ENCODE peak calls at places on chromosomes 12 and 14, in five cellular contexts. One of them, this sample, is unnamed.

GRCh38 chr14:22434901-22435565 is 154.0 kb downstream of the DAD1 start:
- DNase-seq in ascending aorta: no peak
- DNase-seq in right lobe of liver: no peak
- DNase-seq in progenitor cell of endocrine pancreas: no peak
- DNase-seq in mammary epithelial cell: no peak
- DNase-seq in this sample: no peak

GRCh38 chr12:50196537-50196936 is 29.4 kb upstream of the CERS5 start:
- DNase-seq in ascending aorta: no peak
- DNase-seq in mammary epithelial cell: no peak
- DNase-seq in right lobe of liver: no peak
- DNase-seq in progenitor cell of endocrine pancreas: no peak
- DNase-seq in this sample: no peak

GRCh38 chr12:22518067-22518719 is 26.1 kb downstream of the C2CD5 start:
- DNase-seq in ascending aorta: no peak
- DNase-seq in right lobe of liver: peak; percentile 68
- DNase-seq in progenitor cell of endocrine pancreas: no peak
- DNase-seq in mammary epithelial cell: peak; percentile 78
- DNase-seq in this sample: no peak

GRCh38 chr14:21382886-21383847 is 652 bp downstream of the SUPT16H start:
- DNase-seq in mammary epithelial cell: peak; percentile 55
- DNase-seq in ascending aorta: no peak
- DNase-seq in right lobe of liver: peak; percentile 62
- DNase-seq in progenitor cell of endocrine pancreas: peak; percentile 15
- DNase-seq in this sample: peak; percentile 62

GRCh38 chr12:58548801-58549200 is 371.5 kb downstream of the LRIG3 start:
- DNase-seq in ascending aorta: no peak
- DNase-seq in right lobe of liver: no peak
- DNase-seq in progenitor cell of endocrine pancreas: no peak
- DNase-seq in mammary epithelial cell: no peak
- DNase-seq in this sample: no peak

GRCh38 chr14:92473261-92473946 is 40.2 kb upstream of the RIN3 start:
- DNase-seq in mammary epithelial cell: no peak
- DNase-seq in ascending aorta: no peak
- DNase-seq in progenitor cell of endocrine pancreas: no peak
- DNase-seq in right lobe of liver: no peak
- DNase-seq in this sample: peak; percentile 15

GRCh38 chr12:120698677-120699076 is 11.6 kb upstream of the UNC119B start:
- DNase-seq in mammary epithelial cell: no peak
- DNase-seq in ascending aorta: no peak
- DNase-seq in progenitor cell of endocrine pancreas: no peak
- DNase-seq in right lobe of liver: no peak
- DNase-seq in this sample: no peak

GRCh38 chr12:58465418-58465817 is 454.9 kb downstream of the LRIG3 start:
- DNase-seq in progenitor cell of endocrine pancreas: no peak
- DNase-seq in mammary epithelial cell: no peak
- DNase-seq in ascending aorta: no peak
- DNase-seq in right lobe of liver: no peak
- DNase-seq in this sample: no peak

GRCh38 chr12:33486058-33486457 is 46.4 kb upstream of the SYT10 start:
- DNase-seq in ascending aorta: no peak
- DNase-seq in progenitor cell of endocrine pancreas: no peak
- DNase-seq in mammary epithelial cell: peak; percentile 42
- DNase-seq in right lobe of liver: no peak
- DNase-seq in this sample: no peak

GRCh38 chr14:32572867-32573149 is 243.7 kb downstream of the AKAP6 start:
- DNase-seq in mammary epithelial cell: no peak
- DNase-seq in ascending aorta: no peak
- DNase-seq in progenitor cell of endocrine pancreas: no peak
- DNase-seq in right lobe of liver: no peak
- DNase-seq in this sample: no peak

GRCh38 chr12:68119724-68120211 is 39.8 kb downstream of the IFNG start:
- DNase-seq in progenitor cell of endocrine pancreas: no peak
- DNase-seq in right lobe of liver: no peak
- DNase-seq in mammary epithelial cell: peak; percentile 52
- DNase-seq in ascending aorta: no peak
- DNase-seq in this sample: no peak

GRCh38 chr12:89244536-89244935 is 107.8 kb downstream of the DUSP6 start:
- DNase-seq in progenitor cell of endocrine pancreas: no peak
- DNase-seq in ascending aorta: no peak
- DNase-seq in right lobe of liver: no peak
- DNase-seq in mammary epithelial cell: no peak
- DNase-seq in this sample: no peak

GRCh38 chr12:46472893-46473633 is 100.5 kb upstream of the SLC38A2 start:
- DNase-seq in ascending aorta: no peak
- DNase-seq in right lobe of liver: no peak
- DNase-seq in progenitor cell of endocrine pancreas: no peak
- DNase-seq in mammary epithelial cell: no peak
- DNase-seq in this sample: no peak

GRCh38 chr14:58245562-58245961 is 919 bp downstream of the PSMA3 start:
- DNase-seq in right lobe of liver: no peak
- DNase-seq in progenitor cell of endocrine pancreas: no peak
- DNase-seq in mammary epithelial cell: no peak
- DNase-seq in ascending aorta: no peak
- DNase-seq in this sample: no peak

GRCh38 chr14:79781882-79782281 is 429.4 kb downstream of the DIO2 start:
- DNase-seq in mammary epithelial cell: no peak
- DNase-seq in right lobe of liver: no peak
- DNase-seq in progenitor cell of endocrine pancreas: no peak
- DNase-seq in ascending aorta: no peak
- DNase-seq in this sample: no peak

GRCh38 chr14:60514378-60515243 is 5.7 kb downstream of the SIX6 start:
- DNase-seq in right lobe of liver: no peak
- DNase-seq in progenitor cell of endocrine pancreas: peak; percentile 61
- DNase-seq in ascending aorta: no peak
- DNase-seq in mammary epithelial cell: no peak
- DNase-seq in this sample: peak; percentile 47

GRCh38 chr12:126191037-126191891 is 1126.0 kb downstream of the AACS start:
- DNase-seq in ascending aorta: no peak
- DNase-seq in progenitor cell of endocrine pancreas: peak; percentile 19
- DNase-seq in mammary epithelial cell: no peak
- DNase-seq in right lobe of liver: no peak
- DNase-seq in this sample: no peak

GRCh38 chr12:28776913-28777312 is 372.2 kb upstream of the FAR2 start:
- DNase-seq in ascending aorta: no peak
- DNase-seq in mammary epithelial cell: no peak
- DNase-seq in progenitor cell of endocrine pancreas: no peak
- DNase-seq in right lobe of liver: no peak
- DNase-seq in this sample: no peak

GRCh38 chr12:52307836-52308806 is 13.1 kb downstream of the KRT83 start:
- DNase-seq in right lobe of liver: no peak
- DNase-seq in ascending aorta: no peak
- DNase-seq in progenitor cell of endocrine pancreas: peak; percentile 39
- DNase-seq in mammary epithelial cell: peak; percentile 50
- DNase-seq in this sample: peak; percentile 67

GRCh38 chr14:35944847-35945246 is 118.7 kb downstream of the BRMS1L start:
- DNase-seq in ascending aorta: no peak
- DNase-seq in mammary epithelial cell: peak; percentile 6
- DNase-seq in right lobe of liver: no peak
- DNase-seq in progenitor cell of endocrine pancreas: no peak
- DNase-seq in this sample: no peak

GRCh38 chr12:45435945-45436710 is 220.2 kb downstream of the ANO6 start:
- DNase-seq in right lobe of liver: no peak
- DNase-seq in ascending aorta: no peak
- DNase-seq in progenitor cell of endocrine pancreas: no peak
- DNase-seq in mammary epithelial cell: peak; percentile 22
- DNase-seq in this sample: no peak

GRCh38 chr12:8860165-8860961 is 37.9 kb downstream of the A2ML1 start:
- DNase-seq in ascending aorta: no peak
- DNase-seq in mammary epithelial cell: peak; percentile 50
- DNase-seq in right lobe of liver: no peak
- DNase-seq in progenitor cell of endocrine pancreas: no peak
- DNase-seq in this sample: peak; percentile 77

GRCh38 chr12:106329231-106329985 is 26.9 kb downstream of the TCP11L2 start:
- DNase-seq in mammary epithelial cell: no peak
- DNase-seq in ascending aorta: no peak
- DNase-seq in right lobe of liver: no peak
- DNase-seq in progenitor cell of endocrine pancreas: no peak
- DNase-seq in this sample: no peak

GRCh38 chr12:47854531-47854930 is 34.8 kb upstream of the HDAC7 start:
- DNase-seq in mammary epithelial cell: no peak
- DNase-seq in progenitor cell of endocrine pancreas: no peak
- DNase-seq in right lobe of liver: no peak
- DNase-seq in ascending aorta: no peak
- DNase-seq in this sample: no peak

GRCh38 chr12:49703647-49704137 is 3.5 kb downstream of the FMNL3 start:
- DNase-seq in progenitor cell of endocrine pancreas: no peak
- DNase-seq in mammary epithelial cell: peak; percentile 71
- DNase-seq in right lobe of liver: no peak
- DNase-seq in ascending aorta: no peak
- DNase-seq in this sample: no peak

GRCh38 chr12:46005151-46005797 is 14.9 kb upstream of the SCAF11 start:
- DNase-seq in progenitor cell of endocrine pancreas: no peak
- DNase-seq in ascending aorta: no peak
- DNase-seq in right lobe of liver: no peak
- DNase-seq in mammary epithelial cell: no peak
- DNase-seq in this sample: no peak

GRCh38 chr12:102232446-102232845 is 34.8 kb upstream of the PMCH start:
- DNase-seq in progenitor cell of endocrine pancreas: no peak
- DNase-seq in ascending aorta: no peak
- DNase-seq in mammary epithelial cell: no peak
- DNase-seq in right lobe of liver: no peak
- DNase-seq in this sample: no peak

GRCh38 chr14:37594916-37595808 is at the start of the genes FOXA1 and TTC6:
- DNase-seq in mammary epithelial cell: peak; percentile 51
- DNase-seq in ascending aorta: no peak
- DNase-seq in right lobe of liver: peak; percentile 87
- DNase-seq in progenitor cell of endocrine pancreas: peak; percentile 78
- DNase-seq in this sample: peak; percentile 30

GRCh38 chr14:60058087-60058486 is 33.6 kb upstream of the PCNX4 start:
- DNase-seq in progenitor cell of endocrine pancreas: no peak
- DNase-seq in right lobe of liver: no peak
- DNase-seq in mammary epithelial cell: no peak
- DNase-seq in ascending aorta: no peak
- DNase-seq in this sample: no peak

GRCh38 chr14:41034969-41035368 is 571.7 kb upstream of the LRFN5 start:
- DNase-seq in mammary epithelial cell: no peak
- DNase-seq in progenitor cell of endocrine pancreas: no peak
- DNase-seq in ascending aorta: no peak
- DNase-seq in right lobe of liver: no peak
- DNase-seq in this sample: no peak

GRCh38 chr14:56570295-56570694 is 9.3 kb upstream of the TMEM260 start:
- DNase-seq in progenitor cell of endocrine pancreas: no peak
- DNase-seq in ascending aorta: no peak
- DNase-seq in mammary epithelial cell: no peak
- DNase-seq in right lobe of liver: no peak
- DNase-seq in this sample: no peak

GRCh38 chr14:74917646-74918081 is 5.4 kb downstream of the RPS6KL1 start:
- DNase-seq in mammary epithelial cell: no peak
- DNase-seq in progenitor cell of endocrine pancreas: no peak
- DNase-seq in right lobe of liver: no peak
- DNase-seq in ascending aorta: no peak
- DNase-seq in this sample: peak; percentile 87

GRCh38 chr12:117352260-117352659 is 9.2 kb downstream of the NOS1 start:
- DNase-seq in progenitor cell of endocrine pancreas: no peak
- DNase-seq in mammary epithelial cell: no peak
- DNase-seq in right lobe of liver: no peak
- DNase-seq in ascending aorta: no peak
- DNase-seq in this sample: no peak

GRCh38 chr14:105311838-105312237 is 2.7 kb upstream of the PACS2 start:
- DNase-seq in mammary epithelial cell: no peak
- DNase-seq in right lobe of liver: no peak
- DNase-seq in ascending aorta: no peak
- DNase-seq in progenitor cell of endocrine pancreas: no peak
- DNase-seq in this sample: no peak

GRCh38 chr12:42119085-42119633 is 25.5 kb downstream of the GXYLT1 start:
- DNase-seq in ascending aorta: no peak
- DNase-seq in right lobe of liver: no peak
- DNase-seq in mammary epithelial cell: no peak
- DNase-seq in progenitor cell of endocrine pancreas: no peak
- DNase-seq in this sample: no peak

GRCh38 chr12:67080637-67081036 is 188.5 kb upstream of the CAND1 start:
- DNase-seq in mammary epithelial cell: no peak
- DNase-seq in right lobe of liver: no peak
- DNase-seq in progenitor cell of endocrine pancreas: no peak
- DNase-seq in ascending aorta: no peak
- DNase-seq in this sample: no peak

GRCh38 chr14:72714094-72714493 is 179.8 kb downstream of the DPF3 start:
- DNase-seq in mammary epithelial cell: no peak
- DNase-seq in right lobe of liver: no peak
- DNase-seq in ascending aorta: no peak
- DNase-seq in progenitor cell of endocrine pancreas: no peak
- DNase-seq in this sample: no peak

DNA sequence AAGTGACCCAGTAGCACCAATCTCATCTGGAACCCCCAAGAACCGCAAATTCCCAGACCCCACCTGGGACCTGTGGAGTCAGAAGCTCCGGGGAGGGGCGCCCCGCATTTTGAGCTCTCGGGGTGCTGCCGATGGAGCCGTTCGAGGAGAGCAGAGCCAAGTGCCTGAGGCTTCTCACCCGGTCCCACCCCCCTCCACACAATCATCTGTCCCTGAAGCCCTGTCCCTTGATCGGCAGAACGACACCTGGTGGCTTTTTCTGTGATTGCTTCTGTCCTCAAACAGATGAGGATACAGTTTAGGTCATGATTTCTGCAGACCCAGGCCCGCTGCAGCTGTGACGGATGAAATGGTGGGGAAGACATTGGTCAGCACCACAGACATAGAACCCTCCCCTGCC is 74.7 kb downstream of the NOC4L start:
- DNase-seq in progenitor cell of endocrine pancreas: no peak
- DNase-seq in ascending aorta: no peak
- DNase-seq in mammary epithelial cell: no peak
- DNase-seq in right lobe of liver: no peak
- DNase-seq in this sample: no peak
- TF ChIP-seq CTCF in progenitor cell of endocrine pancreas: peak; percentile 53
- TF ChIP-seq CTCF in ascending aorta: peak; percentile 25
- TF ChIP-seq CTCF in mammary epithelial cell: no peak
- TF ChIP-seq CTCF in right lobe of liver: peak; percentile 29
- TF ChIP-seq CTCF in this sample: no peak

GRCh38 chr12:6863033-6863432 is 4.3 kb upstream of the TPI1 start:
- DNase-seq in progenitor cell of endocrine pancreas: no peak
- DNase-seq in ascending aorta: no peak
- DNase-seq in right lobe of liver: no peak
- DNase-seq in mammary epithelial cell: no peak
- DNase-seq in this sample: no peak
- TF ChIP-seq CTCF in progenitor cell of endocrine pancreas: no peak
- TF ChIP-seq CTCF in ascending aorta: no peak
- TF ChIP-seq CTCF in right lobe of liver: no peak
- TF ChIP-seq CTCF in mammary epithelial cell: no peak
- TF ChIP-seq CTCF in this sample: no peak

GRCh38 chr12:51238510-51239334 is at the start of gene DAZAP2:
- DNase-seq in ascending aorta: peak; percentile 85
- DNase-seq in progenitor cell of endocrine pancreas: peak; percentile 93
- DNase-seq in right lobe of liver: peak; percentile 99
- DNase-seq in mammary epithelial cell: peak; percentile 93
- DNase-seq in this sample: peak; percentile 98
- TF ChIP-seq CTCF in ascending aorta: no peak
- TF ChIP-seq CTCF in progenitor cell of endocrine pancreas: peak; percentile 29
- TF ChIP-seq CTCF in right lobe of liver: peak; percentile 5
- TF ChIP-seq CTCF in mammary epithelial cell: peak; percentile 7
- TF ChIP-seq CTCF in this sample: no peak

GRCh38 chr12:69880566-69880965 is 55.5 kb downstream of the MYRFL start:
- DNase-seq in mammary epithelial cell: peak; percentile 6
- DNase-seq in progenitor cell of endocrine pancreas: no peak
- DNase-seq in right lobe of liver: no peak
- DNase-seq in ascending aorta: no peak
- DNase-seq in this sample: no peak
- TF ChIP-seq CTCF in mammary epithelial cell: no peak
- TF ChIP-seq CTCF in progenitor cell of endocrine pancreas: peak; percentile 19
- TF ChIP-seq CTCF in right lobe of liver: no peak
- TF ChIP-seq CTCF in ascending aorta: no peak
- TF ChIP-seq CTCF in this sample: no peak

This sample was measured in testis.